ENCODE peak calls at places on chromosomes 7 and 10, in seven cellular contexts. Z is kidney; F is stimulated activated naive CD8-positive, alpha-beta T cell treated with anti-CD3 and anti-CD28 coated beads, Interleukin-15, Interleukin-2, amounts not matched to agents 100 U/mL and 50 U/mL, for 24 hours; P is heart left ventricle; C is BE2C; W is aorta; Y is body of pancreas. X is an unnamed sample.

GRCh38 chr10:29324220-29324831 is 35.5 kb downstream of the LYZL1 start:
- DNase-seq in Z (no peak), F (no peak), P (no peak), C (no peak), W (no peak), Y (no peak), X (no peak)

GRCh38 chr7:128235469-128235868 is 5.6 kb upstream of the LEP start:
- DNase-seq in Z (no peak), F (no peak), P (no peak), C (no peak), W (no peak), Y (no peak), X (no peak)

GRCh38 chr10:80924063-80924952 is 386.6 kb downstream of the SH2D4B start:
- DNase-seq in Z (no peak), F (peak), P (peak), C (peak), W (no peak), Y (peak), X (peak)

GRCh38 chr7:156666368-156667109 is 26.0 kb downstream of the RNF32 start:
- DNase-seq in Z (no peak), F (no peak), P (no peak), C (no peak), W (no peak), Y (no peak), X (no peak)

GRCh38 chr7:30226593-30227268 is 57.7 kb upstream of the ZNRF2 start:
- DNase-seq in Z (no peak), F (no peak), P (no peak), C (peak), W (no peak), Y (peak), X (no peak)

GRCh38 chr7:28381466-28381865 is 30.9 kb upstream of the CREB5 start:
- DNase-seq in Z (no peak), F (no peak), P (no peak), C (no peak), W (no peak), Y (no peak), X (no peak)

GRCh38 chr7:28142650-28143049 is 37.9 kb downstream of the JAZF1 start:
- DNase-seq in Z (no peak), F (no peak), P (no peak), C (no peak), W (no peak), Y (no peak), X (no peak)

GRCh38 chr10:113021268-113022028 is 71.4 kb downstream of the TCF7L2 start:
- DNase-seq in Z (no peak), F (no peak), P (no peak), C (no peak), W (no peak), Y (no peak), X (no peak)

GRCh38 chr7:125184801-125185200 is 255.2 kb upstream of the POT1 start:
- DNase-seq in Z (no peak), F (no peak), P (no peak), C (no peak), W (no peak), Y (no peak), X (no peak)

X was measured in left ventricle myocardium superior.